ENCODE peak calls at places on chromosomes 16 and 17, in six cellular contexts. I is K562, P is HepG2, L is GM12878, D is GM12892, C is H1. O is an unnamed sample.

GRCh38 chr16:88468289-88469129 is 15.4 kb downstream of the ZFPM1 start:
- DNase-seq in I (peak), P (peak), L (no peak), D (no peak), C (peak), O (no peak)

GRCh38 chr16:86424413-86424812 is 85.9 kb upstream of the FOXF1 start:
- DNase-seq in I (no peak), P (no peak), L (no peak), D (no peak), C (no peak), O (no peak)

GRCh38 chr16:74321356-74321755 is 24.7 kb downstream of the PSMD7 start:
- DNase-seq in I (no peak), P (no peak), L (no peak), D (no peak), C (no peak), O (no peak)

GRCh38 chr16:89117239-89117974 is 23.8 kb downstream of the ACSF3 start:
- DNase-seq in I (no peak), P (no peak), L (no peak), D (no peak), C (no peak), O (no peak)

GRCh38 chr17:5500804-5501391 is 14.5 kb downstream of the MIS12 start:
- DNase-seq in I (no peak), P (peak), L (no peak), D (peak), C (peak), O (peak)

GRCh38 chr17:29732613-29733012 is 109.9 kb upstream of the CORO6 start:
- DNase-seq in I (no peak), P (no peak), L (no peak), D (no peak), C (no peak), O (no peak)

GRCh38 chr16:75260856-75261589 is 9.6 kb upstream of the BCAR1 start:
- DNase-seq in I (no peak), P (no peak), L (no peak), D (no peak), C (no peak), O (no peak)

GRCh38 chr17:77445908-77446535 is 305.3 kb downstream of the SEC14L1 start:
- DNase-seq in I (peak), P (no peak), L (no peak), D (no peak), C (no peak), O (no peak)

GRCh38 chr16:66335704-66336329 is 30.7 kb upstream of the CDH5 start:
- DNase-seq in I (no peak), P (no peak), L (no peak), D (no peak), C (no peak), O (no peak)

GRCh38 chr16:89569506-89570341 is 5.8 kb upstream of the CPNE7 start:
- DNase-seq in I (no peak), P (no peak), L (no peak), D (no peak), C (no peak), O (no peak)

GRCh38 chr16:85395207-85395912 is 217.8 kb upstream of the GSE1 start:
- DNase-seq in I (peak), P (peak), L (peak), D (no peak), C (peak), O (peak)

GRCh38 chr17:80294210-80294609 is 33.6 kb downstream of the RNF213 start:
- DNase-seq in I (no peak), P (no peak), L (no peak), D (no peak), C (no peak), O (no peak)

GRCh38 chr17:46003907-46004748 is 5.1 kb downstream of the STH start:
- DNase-seq in I (no peak), P (peak), L (no peak), D (no peak), C (no peak), O (no peak)

GRCh38 chr16:81445926-81446317 is 1.3 kb downstream of the CMIP start:
- DNase-seq in I (no peak), P (no peak), L (no peak), D (no peak), C (peak), O (no peak)

GRCh38 chr17:41665566-41666335 is 22.9 kb upstream of the EIF1 start:
- DNase-seq in I (peak), P (peak), L (peak), D (peak), C (peak), O (peak)

GRCh38 chr16:89443727-89444084 is 46.7 kb downstream of the ANKRD11 start:
- DNase-seq in I (no peak), P (no peak), L (no peak), D (no peak), C (no peak), O (no peak)

GRCh38 chr17:77322534-77323412 is 182.0 kb downstream of the SEC14L1 start:
- DNase-seq in I (peak), P (peak), L (no peak), D (peak), C (no peak), O (no peak)

GRCh38 chr16:11029948-11030347 is 85.6 kb downstream of the CLEC16A start:
- DNase-seq in I (no peak), P (no peak), L (no peak), D (no peak), C (no peak), O (no peak)

GRCh38 chr16:31323959-31324629 is 30.9 kb upstream of the ITGAX start:
- DNase-seq in I (no peak), P (no peak), L (no peak), D (no peak), C (no peak), O (no peak)

GRCh38 chr17:56912105-56912999 is 1.5 kb downstream of the TRIM25 start:
- DNase-seq in I (peak), P (peak), L (no peak), D (no peak), C (no peak), O (no peak)

GRCh38 chr17:2138318-2138717 is 83.4 kb downstream of the HIC1 start:
- DNase-seq in I (peak), P (no peak), L (peak), D (no peak), C (no peak), O (peak)

GRCh38 chr16:88957887-88958577 is 19.0 kb downstream of the CBFA2T3 start:
- DNase-seq in I (no peak), P (no peak), L (no peak), D (no peak), C (no peak), O (no peak)

GRCh38 chr17:75933836-75934235 is 7.0 kb downstream of the FBF1 start:
- DNase-seq in I (no peak), P (no peak), L (no peak), D (no peak), C (no peak), O (no peak)

GRCh38 chr16:89069920-89070319 is 23.7 kb upstream of the ACSF3 start:
- DNase-seq in I (no peak), P (no peak), L (no peak), D (no peak), C (no peak), O (no peak)

GRCh38 chr16:63461248-63461841 is 1425.1 kb upstream of the CDH8 start:
- DNase-seq in I (no peak), P (peak), L (no peak), D (no peak), C (peak), O (no peak)

GRCh38 chr16:70432800-70433455 is 6.0 kb downstream of the ST3GAL2 start:
- DNase-seq in I (no peak), P (no peak), L (no peak), D (no peak), C (no peak), O (no peak)

GRCh38 chr17:20995164-20995872 is 47.5 kb downstream of the USP22 start:
- DNase-seq in I (no peak), P (no peak), L (no peak), D (no peak), C (no peak), O (no peak)

GRCh38 chr17:1703063-1703462 is 7.1 kb downstream of the TLCD2 start:
- DNase-seq in I (no peak), P (no peak), L (no peak), D (no peak), C (no peak), O (no peak)

DNA sequence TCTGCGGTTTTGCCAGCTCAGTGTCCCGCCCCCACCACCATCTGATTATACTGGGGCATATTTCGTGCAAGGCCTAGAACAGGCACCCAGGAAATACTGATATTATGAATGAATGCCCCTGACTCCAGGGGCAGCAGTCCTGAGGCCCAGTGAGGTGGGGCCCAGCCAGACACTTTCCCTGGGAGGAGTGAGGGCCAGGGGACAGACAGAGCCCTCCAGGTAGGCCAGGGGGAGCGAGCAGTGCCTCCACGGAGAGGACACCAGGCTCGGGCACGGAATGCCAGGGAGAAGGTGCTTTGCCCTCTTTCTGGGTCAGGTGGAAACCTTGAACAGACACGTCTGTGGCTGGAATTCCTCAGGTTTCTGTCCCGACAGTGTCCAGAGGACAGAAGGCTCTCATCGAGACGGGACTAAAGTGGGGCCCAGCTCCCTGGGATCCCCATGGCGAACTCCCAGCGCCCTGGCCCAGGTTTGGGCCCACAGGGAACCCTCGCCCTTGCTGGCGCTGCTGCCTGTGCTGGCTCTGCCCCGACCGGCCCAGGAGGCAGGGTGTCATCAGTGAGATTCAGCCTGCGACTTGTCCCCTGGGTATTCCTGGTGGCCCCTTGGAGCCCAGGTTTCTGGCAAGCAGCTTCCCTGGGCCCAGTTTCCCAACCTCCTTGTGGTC is 4.3 kb downstream of the KATNB1 start:
- DNase-seq in I (no peak), P (no peak), L (no peak), D (no peak), C (no peak), O (no peak)
- TF ChIP-seq TAF1 in I (no peak), P (no peak), L (no peak), D (no peak), C (no peak), O (no peak)

DNA sequence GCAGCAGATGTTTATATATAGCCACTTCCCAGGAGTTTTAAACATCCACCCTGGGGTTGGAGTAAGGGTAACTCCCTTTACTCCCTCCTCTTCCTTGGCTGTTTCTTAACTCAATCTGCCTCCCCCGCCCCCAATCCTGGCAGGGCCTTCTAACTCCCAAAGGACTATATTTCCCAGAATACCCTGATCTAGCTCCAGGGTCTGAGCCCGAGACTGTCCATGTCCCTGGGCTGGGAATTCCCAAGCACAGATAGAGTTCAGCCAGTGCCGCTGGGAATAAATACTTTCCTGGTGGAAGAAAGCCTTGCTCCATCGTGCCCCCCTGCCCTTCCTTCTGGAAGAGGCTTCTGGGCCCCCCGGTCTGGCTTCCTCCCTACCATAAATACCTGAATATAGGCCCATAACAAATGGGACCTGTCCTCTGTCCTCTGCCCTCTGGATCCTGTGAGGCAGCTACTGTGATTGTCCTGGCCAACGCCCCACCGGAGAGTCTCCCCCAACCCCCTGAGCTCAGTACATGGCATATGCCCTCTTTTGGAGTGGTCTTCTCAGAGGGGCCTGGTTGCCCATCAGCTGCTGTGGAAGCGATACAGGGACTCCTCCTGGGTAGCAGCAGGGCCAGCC is 10.2 kb downstream of the BAHCC1 start:
- DNase-seq in I (no peak), P (no peak), L (no peak), D (no peak), C (no peak), O (no peak)
- TF ChIP-seq POLR2AphosphoS5 in I (no peak), P (no peak), L (no peak), D (no peak), C (no peak), O (no peak)

GRCh38 chr17:50347087-50347893 is 1.4 kb downstream of the XYLT2 start:
- DNase-seq in I (no peak), P (no peak), L (no peak), D (no peak), C (peak), O (no peak)

GRCh38 chr17:50347894-50348291 is 2.0 kb downstream of the XYLT2 start:
- DNase-seq in I (no peak), P (no peak), L (no peak), D (no peak), C (no peak), O (no peak)

GRCh38 chr17:50346313-50347086 is 574 bp downstream of the XYLT2 start:
- DNase-seq in I (peak), P (no peak), L (no peak), D (peak), C (peak), O (peak)

GRCh38 chr17:50344712-50345380 is 1.1 kb upstream of the XYLT2 start:
- DNase-seq in I (no peak), P (no peak), L (no peak), D (no peak), C (no peak), O (no peak)

GRCh38 chr17:50345443-50346312 is at the start of gene XYLT2:
- DNase-seq in I (peak), P (peak), L (no peak), D (peak), C (peak), O (peak)
- TF ChIP-seq POLR2A in I (peak), P (peak), L (peak), D (peak), C (peak), O (peak)

GRCh38 chr17:44934745-44935105 is 12.8 kb downstream of the KIF18B start:
- DNase-seq in I (no peak), P (no peak), L (no peak), D (no peak), C (no peak), O (no peak)
- TF ChIP-seq TAF1 in I (no peak), P (no peak), L (no peak), D (no peak), C (no peak), O (no peak)

GRCh38 chr17:43877451-43878155 is 29.7 kb downstream of the MPP2 start:
- DNase-seq in I (no peak), P (no peak), L (no peak), D (no peak), C (no peak), O (no peak)

GRCh38 chr17:43880420-43880991 is 26.8 kb downstream of the MPP2 start:
- DNase-seq in I (peak), P (peak), L (no peak), D (peak), C (peak), O (peak)

GRCh38 chr17:43879723-43880419 is 27.5 kb downstream of the MPP2 start:
- DNase-seq in I (no peak), P (no peak), L (no peak), D (no peak), C (no peak), O (no peak)

GRCh38 chr17:43877031-43877430 is 30.1 kb downstream of the CD300LG start:
- DNase-seq in I (no peak), P (no peak), L (no peak), D (no peak), C (no peak), O (no peak)

GRCh38 chr17:43878260-43879082 is 28.9 kb downstream of the MPP2 start:
- DNase-seq in I (peak), P (peak), L (no peak), D (peak), C (peak), O (peak)
- TF ChIP-seq POLR2AphosphoS5 in I (no peak), P (no peak), L (no peak), D (no peak), C (no peak), O (no peak)

GRCh38 chr16:67441907-67442306 is 11.0 kb downstream of the HSD11B2 start:
- DNase-seq in I (no peak), P (no peak), L (no peak), D (no peak), C (no peak), O (no peak)

GRCh38 chr16:67438824-67439393 is 8.0 kb downstream of the HSD11B2 start:
- DNase-seq in I (no peak), P (no peak), L (no peak), D (no peak), C (no peak), O (no peak)

GRCh38 chr16:67443299-67443698 is 12.4 kb downstream of the HSD11B2 start:
- DNase-seq in I (no peak), P (no peak), L (no peak), D (no peak), C (no peak), O (no peak)

GRCh38 chr16:67442581-67443255 is 11.8 kb downstream of the HSD11B2 start:
- DNase-seq in I (no peak), P (no peak), L (no peak), D (no peak), C (no peak), O (no peak)

GRCh38 chr16:67441289-67441753 is 10.4 kb downstream of the HSD11B2 start:
- DNase-seq in I (no peak), P (no peak), L (no peak), D (no peak), C (no peak), O (no peak)
- TF ChIP-seq POLR2A in I (no peak), P (no peak), L (no peak), D (no peak), C (no peak), O (no peak)

GRCh38 chr17:491086-492014 is 138.7 kb upstream of the RPH3AL start:
- DNase-seq in I (peak), P (peak), L (no peak), D (peak), C (peak), O (peak)
- TF ChIP-seq TAF1 in I (no peak), P (no peak), L (no peak), D (no peak), C (no peak), O (no peak)

O was measured in GM12891.